ENCODE peak calls at places on chromosomes 1 and 21, in five cellular contexts. I, A, F, B and O are unnamed samples.

GRCh38 chr1:54976747-54977146 is 3.7 kb upstream of the TMEM61 start:
- DNase-seq in F (no peak), A (no peak), I (no peak), B (no peak), O (no peak)

GRCh38 chr1:161914595-161914994 is 109.1 kb downstream of the OLFML2B start:
- DNase-seq in I (no peak), B (no peak), A (no peak), F (no peak), O (no peak)

GRCh38 chr1:96688737-96689136 is 32.8 kb upstream of the PTBP2 start:
- DNase-seq in A (no peak), I (peak), B (no peak), F (peak), O (no peak)

GRCh38 chr1:111281411-111281810 is 9.2 kb upstream of the CHIA start:
- DNase-seq in A (no peak), B (no peak), F (no peak), I (no peak), O (peak)

GRCh38 chr1:88801575-88802208 is 89.7 kb downstream of the GTF2B start:
- DNase-seq in A (no peak), I (no peak), F (no peak), B (peak), O (no peak)

GRCh38 chr21:31514598-31514997 is 144.9 kb upstream of the SOD1 start:
- DNase-seq in I (peak), F (peak), B (no peak), A (peak), O (peak)

GRCh38 chr21:38507374-38507942 is 9.2 kb upstream of the ERG start:
- DNase-seq in F (no peak), A (no peak), I (no peak), B (no peak), O (no peak)

GRCh38 chr1:232456720-232457119 is 173.2 kb downstream of the SIPA1L2 start:
- DNase-seq in A (no peak), F (no peak), I (no peak), B (no peak), O (no peak)

GRCh38 chr1:43135857-43136781 is 36.0 kb downstream of the EBNA1BP2 start:
- DNase-seq in A (no peak), F (no peak), B (no peak), I (no peak), O (peak)

GRCh38 chr1:63545780-63546179 is 22.5 kb downstream of the EFCAB7 start:
- DNase-seq in F (no peak), B (peak), I (no peak), A (no peak), O (no peak)

GRCh38 chr1:25049190-25049589 is 119.1 kb upstream of the RUNX3 start:
- DNase-seq in I (no peak), A (no peak), F (no peak), B (no peak), O (no peak)

GRCh38 chr1:12595839-12596821 is 21.9 kb downstream of the DHRS3 start:
- DNase-seq in I (peak), A (peak), F (no peak), B (peak), O (peak)

GRCh38 chr1:155000725-155001437 is 1.7 kb upstream of the ZBTB7B start:
- DNase-seq in I (peak), B (peak), F (peak), A (peak), O (peak)

GRCh38 chr21:34202553-34203332 is 129.4 kb downstream of the MRPS6 start:
- DNase-seq in A (peak), B (no peak), I (peak), F (peak), O (peak)

GRCh38 chr1:166925791-166926483 is 49.4 kb downstream of the ILDR2 start:
- DNase-seq in B (peak), A (no peak), I (no peak), F (peak), O (peak)

GRCh38 chr1:59375321-59376220 is 78.7 kb downstream of the FGGY start:
- DNase-seq in I (no peak), A (no peak), F (no peak), B (peak), O (peak)

GRCh38 chr21:29299046-29299905 is 554 bp downstream of the BACH1 start:
- DNase-seq in I (no peak), A (no peak), F (peak), B (peak), O (peak)

GRCh38 chr1:47991187-47991586 is 6.0 kb downstream of the TRABD2B start:
- DNase-seq in F (no peak), A (no peak), B (no peak), I (peak), O (no peak)

GRCh38 chr1:164765557-164765956 is 206.6 kb downstream of the PBX1 start:
- DNase-seq in A (no peak), I (no peak), F (no peak), B (peak), O (peak)

GRCh38 chr21:16841917-16842316 is 670.9 kb upstream of the CXADR start:
- DNase-seq in I (no peak), A (no peak), F (no peak), B (no peak), O (no peak)

GRCh38 chr1:58976294-58976693 is 192.4 kb upstream of the JUN start:
- DNase-seq in F (no peak), B (no peak), A (no peak), I (no peak), O (no peak)

GRCh38 chr21:46041183-46041582 is 56.7 kb upstream of the COL6A2 start:
- DNase-seq in B (no peak), I (no peak), A (no peak), F (no peak), O (no peak)

GRCh38 chr1:3319874-3320245 is 134.6 kb upstream of the ARHGEF16 start:
- DNase-seq in I (peak), F (peak), A (peak), B (peak), O (peak)

GRCh38 chr1:184223216-184223615 is 163.6 kb upstream of the C1orf21 start:
- DNase-seq in F (no peak), B (no peak), I (peak), A (peak), O (peak)

GRCh38 chr21:29821230-29821629 is 118.6 kb downstream of the GRIK1 start:
- DNase-seq in A (no peak), B (no peak), I (no peak), F (no peak), O (no peak)

GRCh38 chr1:232511172-232511571 is 118.8 kb downstream of the SIPA1L2 start:
- DNase-seq in A (no peak), F (no peak), I (no peak), B (no peak), O (no peak)

GRCh38 chr1:230283678-230284077 is 142.5 kb downstream of the PGBD5 start:
- DNase-seq in A (no peak), B (no peak), I (no peak), F (no peak), O (no peak)

GRCh38 chr1:51359860-51360259 is 29.5 kb upstream of the TTC39A start:
- DNase-seq in B (no peak), A (no peak), I (no peak), F (no peak), O (no peak)

GRCh38 chr1:201145132-201145531 is 9.1 kb downstream of the TMEM9 start:
- DNase-seq in F (no peak), B (no peak), I (no peak), A (no peak), O (no peak)

GRCh38 chr1:116877369-116877768 is 32.3 kb upstream of the PTGFRN start:
- DNase-seq in B (no peak), F (no peak), A (no peak), I (no peak), O (no peak)
- H2AK5ac ChIP-seq in B (no peak), F (no peak), A (no peak), I (no peak), O (no peak)

GRCh38 chr1:35190784-35191183 is 2.2 kb downstream of the SFPQ start:
- DNase-seq in A (no peak), I (no peak), B (no peak), F (no peak), O (no peak)

GRCh38 chr1:35191429-35192055 is 1.4 kb downstream of the SFPQ start:
- DNase-seq in B (no peak), F (no peak), A (no peak), I (no peak), O (peak)

GRCh38 chr1:35192853-35193664 is at the start of gene SFPQ:
- DNase-seq in I (peak), F (peak), A (peak), B (peak), O (peak)

GRCh38 chr1:35188578-35189392 is 4.2 kb downstream of the SFPQ start:
- DNase-seq in F (no peak), I (no peak), A (no peak), B (no peak), O (no peak)

GRCh38 chr1:35192056-35192852 is 691 bp downstream of the SFPQ start:
- DNase-seq in B (peak), F (peak), I (peak), A (peak), O (peak)
- H3K14ac ChIP-seq in B (peak), F (peak), I (peak), A (no peak), O (peak)

GRCh38 chr1:1547476-1547875 is 7.1 kb upstream of the TMEM240 start:
- DNase-seq in A (no peak), F (no peak), I (no peak), B (no peak), O (no peak)

GRCh38 chr1:1547011-1547410 is 6.6 kb upstream of the TMEM240 start:
- DNase-seq in A (no peak), B (no peak), I (no peak), F (no peak), O (no peak)

GRCh38 chr1:1544544-1544943 is 4.1 kb upstream of the TMEM240 start:
- DNase-seq in I (no peak), F (no peak), B (no peak), A (no peak), O (no peak)

GRCh38 chr1:1543706-1544099 is 3.3 kb upstream of the TMEM240 start:
- DNase-seq in I (no peak), F (no peak), A (no peak), B (no peak), O (no peak)

DNA sequence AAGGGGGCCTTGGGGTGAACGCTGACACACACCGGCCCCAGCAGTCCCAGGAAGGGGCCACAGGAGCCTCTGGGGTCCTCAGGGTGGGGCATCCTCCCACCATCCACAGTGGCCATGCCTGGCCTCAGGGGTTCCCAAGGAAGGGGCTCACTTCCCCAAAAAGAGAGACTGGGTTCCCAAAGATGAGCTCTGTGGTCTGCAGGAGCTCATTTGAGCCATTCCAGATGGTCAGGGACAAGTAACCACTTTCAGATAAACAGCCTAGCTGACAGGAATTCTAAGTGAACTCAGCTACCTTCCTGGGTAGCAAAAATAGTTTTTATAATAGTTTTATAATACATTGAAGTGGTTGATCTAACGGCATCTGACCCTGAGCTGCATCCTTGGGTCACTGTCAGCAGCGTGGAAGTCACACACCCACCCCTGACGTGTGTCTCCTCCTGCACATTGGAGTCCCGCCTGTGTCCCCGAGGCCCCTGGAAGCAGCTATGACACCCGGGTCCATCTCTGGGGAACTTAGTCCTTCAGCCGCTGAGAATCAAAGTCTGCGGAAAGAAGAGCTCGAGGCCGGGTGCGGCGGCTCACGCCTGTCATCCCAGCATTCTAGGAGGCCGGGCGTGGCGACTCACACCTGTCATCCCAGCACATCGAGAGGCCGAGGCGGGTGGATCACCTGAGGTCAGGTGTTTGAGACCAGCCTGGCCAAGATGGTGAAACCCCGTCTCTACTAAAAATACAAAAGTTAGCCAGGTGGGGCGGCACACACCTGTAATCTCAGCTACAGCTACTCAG is 5.7 kb upstream of the TMEM240 start:
- DNase-seq in A (no peak), B (peak), F (no peak), I (no peak), O (no peak)
- H2AK5ac ChIP-seq in A (no peak), B (peak), F (no peak), I (no peak), O (no peak)

DNA sequence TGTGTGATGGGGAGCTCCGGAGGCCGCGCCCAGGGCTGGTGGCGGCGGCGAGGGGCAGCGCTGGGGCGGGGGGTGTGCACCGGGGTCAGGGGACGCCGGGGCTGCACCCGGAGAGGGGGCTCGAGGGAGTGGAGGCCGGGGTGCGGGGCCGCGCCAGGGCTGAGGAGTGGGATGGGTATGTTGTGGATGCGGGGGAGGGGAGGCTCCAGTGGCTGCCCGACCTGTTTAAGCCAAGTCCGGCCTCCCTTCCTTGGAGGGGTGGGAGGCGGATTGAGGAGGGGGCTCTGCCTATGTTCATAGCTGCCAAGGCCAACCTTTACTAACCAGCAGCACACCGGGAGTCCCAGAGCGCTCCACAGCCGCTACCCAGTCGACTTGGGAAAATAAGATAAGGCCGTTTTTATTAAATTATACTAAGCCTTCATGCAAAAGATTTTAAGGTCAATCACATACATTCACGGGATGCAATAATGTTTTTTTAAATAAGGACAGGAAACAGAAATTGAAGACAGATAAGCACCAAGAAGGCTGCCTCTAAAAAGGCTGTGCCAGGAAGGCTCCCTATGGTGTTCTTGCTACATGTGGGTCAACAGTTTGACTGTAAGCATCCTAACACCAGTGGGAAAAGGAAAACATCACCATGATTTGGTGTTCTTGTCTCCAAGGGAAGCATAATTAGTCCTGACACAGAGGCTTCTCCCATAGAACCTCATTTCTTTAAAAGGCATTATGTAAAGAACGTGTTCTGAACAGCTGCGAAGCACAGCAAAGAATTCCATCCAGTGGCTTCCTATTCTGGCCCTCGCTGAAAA is 583 bp upstream of the HLCS start:
- DNase-seq in A (peak), F (no peak), I (no peak), B (no peak), O (no peak)
- H3K14ac ChIP-seq in A (no peak), F (no peak), I (peak), B (peak), O (peak)

DNA sequence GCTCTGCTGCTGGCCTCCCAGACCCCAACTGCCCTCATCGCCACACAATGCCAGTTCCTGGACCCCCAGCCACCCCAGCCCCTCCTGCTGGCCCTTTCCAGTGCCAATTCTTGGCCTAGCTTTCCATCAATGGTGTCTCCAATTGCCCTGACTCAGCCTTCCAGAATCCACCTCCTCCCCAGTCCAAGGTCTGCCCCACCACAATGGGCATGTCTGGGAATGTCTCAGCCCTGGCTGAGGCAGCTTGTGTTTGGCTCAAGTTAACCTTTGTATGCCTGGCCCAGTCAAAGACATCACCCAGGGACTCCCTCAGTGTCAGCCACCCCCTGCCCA is 16.4 kb downstream of the ALDH4A1 start:
- DNase-seq in I (no peak), F (no peak), A (no peak), B (peak), O (no peak)
- H2AK5ac ChIP-seq in I (no peak), F (no peak), A (no peak), B (peak), O (no peak)

GRCh38 chr1:40980068-40980452 is 564 bp downstream of the CTPS1 start:
- DNase-seq in F (no peak), I (no peak), A (no peak), B (no peak), O (no peak)
- H3K14ac ChIP-seq in F (no peak), I (peak), A (no peak), B (peak), O (peak)